ENCODE peak calls at places on chromosomes 16 and 17, in eight cellular contexts. I is neural progenitor cell, E is Peyer's patch, J is Panc1, W is heart left ventricle, V is sigmoid colon, F is MM.1S, M is left lung. P is an unnamed sample. For H3K4me1, the result is how much of the 10 kb centered on the place peaks cover.

GRCh38 chr17:81735181-81736102 is 23.4 kb downstream of the SLC25A10 start:
- DNase-seq in I (no peak), E (peak), J (no peak), W (no peak), V (peak), F (no peak), M (peak), P (peak)

GRCh38 chr16:19114359-19115147 is 789 bp downstream of the ITPRIPL2 start:
- DNase-seq in I (peak), E (peak), J (no peak), W (peak), V (peak), F (no peak), M (peak), P (peak)

GRCh38 chr17:49038544-49038943 is 41.4 kb downstream of the IGF2BP1 start:
- DNase-seq in I (no peak), E (no peak), J (no peak), W (no peak), V (no peak), F (no peak), M (no peak), P (no peak)

GRCh38 chr17:81328925-81329278 is 33.8 kb upstream of the SLC38A10 start:
- DNase-seq in I (no peak), E (no peak), J (no peak), W (no peak), V (peak), F (no peak), M (no peak), P (no peak)

GRCh38 chr16:80197790-80198201 is 343.0 kb upstream of the DYNLRB2 start:
- DNase-seq in I (no peak), E (no peak), J (no peak), W (no peak), V (no peak), F (no peak), M (no peak), P (peak)

GRCh38 chr17:78924481-78925151 is 571 bp downstream of the TIMP2 start:
- DNase-seq in I (peak), E (peak), J (no peak), W (peak), V (no peak), F (peak), M (peak), P (no peak)

GRCh38 chr16:50335198-50335958 is 33.4 kb downstream of the BRD7 start:
- DNase-seq in I (no peak), E (no peak), J (no peak), W (no peak), V (no peak), F (peak), M (no peak), P (peak)

GRCh38 chr17:74427048-74427762 is 4.7 kb upstream of the GPRC5C start:
- DNase-seq in I (peak), E (peak), J (no peak), W (no peak), V (no peak), F (no peak), M (no peak), P (no peak)

GRCh38 chr16:79599837-79600635 is 501 bp downstream of the MAF start:
- DNase-seq in I (peak), E (peak), J (no peak), W (peak), V (peak), F (peak), M (peak), P (no peak)

GRCh38 chr17:54861469-54861983 is 39.1 kb upstream of the TOM1L1 start:
- DNase-seq in I (no peak), E (no peak), J (no peak), W (no peak), V (no peak), F (no peak), M (no peak), P (no peak)

GRCh38 chr16:24929409-24929808 is 83.6 kb downstream of the SLC5A11 start:
- DNase-seq in I (no peak), E (no peak), J (no peak), W (no peak), V (no peak), F (no peak), M (no peak), P (no peak)

GRCh38 chr16:78444-79145 is 570 bp downstream of the MPG start:
- DNase-seq in I (no peak), E (no peak), J (no peak), W (no peak), V (peak), F (peak), M (no peak), P (peak)

GRCh38 chr17:50151937-50152547 is 1.6 kb upstream of the PPP1R9B start:
- DNase-seq in I (peak), E (peak), J (peak), W (peak), V (peak), F (peak), M (peak), P (peak)

GRCh38 chr17:79981090-79981489 is 54.6 kb downstream of the TBC1D16 start:
- DNase-seq in I (peak), E (peak), J (no peak), W (no peak), V (peak), F (no peak), M (peak), P (no peak)

DNA sequence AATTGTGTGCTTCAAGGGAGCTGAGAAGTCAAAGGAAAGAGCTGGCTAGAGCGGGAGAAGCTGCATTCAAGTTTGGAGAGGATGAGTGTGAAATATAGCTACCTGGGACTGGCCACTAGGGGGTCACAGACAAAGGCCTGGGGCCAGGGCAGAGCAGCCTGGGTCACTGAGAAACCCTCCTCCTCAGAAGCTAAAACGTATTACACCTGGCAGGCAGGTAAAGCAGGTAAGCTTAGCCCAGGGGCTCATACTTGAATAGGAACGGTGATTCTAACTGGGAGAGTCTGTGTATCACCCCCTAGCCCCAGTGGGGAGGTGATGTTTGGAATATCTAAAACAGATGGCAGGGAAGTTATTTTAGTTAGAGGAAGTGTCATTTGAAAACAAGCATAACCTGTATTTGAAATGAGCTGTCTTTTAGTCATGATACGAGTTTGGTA is 6.8 kb downstream of the KRT37 start:
- DNase-seq in I (peak), E (no peak), J (no peak), W (no peak), V (no peak), F (peak), M (no peak), P (peak)
- TF ChIP-seq CTCF in I (peak), E (no peak), J (peak), W (no peak), V (no peak), F (peak), M (peak), P (peak)

GRCh38 chr16:69435977-69436729 is 11.7 kb downstream of the CYB5B start:
- DNase-seq in I (no peak), E (no peak), J (no peak), W (no peak), V (no peak), F (no peak), M (no peak), P (no peak)

GRCh38 chr16:69443809-69444611 is 19.6 kb downstream of the CYB5B start:
- DNase-seq in I (no peak), E (no peak), J (peak), W (no peak), V (peak), F (no peak), M (peak), P (peak)

GRCh38 chr16:69434066-69434465 is 9.6 kb downstream of the CYB5B start:
- DNase-seq in I (no peak), E (no peak), J (no peak), W (no peak), V (no peak), F (no peak), M (no peak), P (no peak)

GRCh38 chr16:69440236-69440635 is 15.8 kb downstream of the CYB5B start:
- DNase-seq in I (no peak), E (no peak), J (no peak), W (no peak), V (no peak), F (no peak), M (no peak), P (no peak)

DNA sequence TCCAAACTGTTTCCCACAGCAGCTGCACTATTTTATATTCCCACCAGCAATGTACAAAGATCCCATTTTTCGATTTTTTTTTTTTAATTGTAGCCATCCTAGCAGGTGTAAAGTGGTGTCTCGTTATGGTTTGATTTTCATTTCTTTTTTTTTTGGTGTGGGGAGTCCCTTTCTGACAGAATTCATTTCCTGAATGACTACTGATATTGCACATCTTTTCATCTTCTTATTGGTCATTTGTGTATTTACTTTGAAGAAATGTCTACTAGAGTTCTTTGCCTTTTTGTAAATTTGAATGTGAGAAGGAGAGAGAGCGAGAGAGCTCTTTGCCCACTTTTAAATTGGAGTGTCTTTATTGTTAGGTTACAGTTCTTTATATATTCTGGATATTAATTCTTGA is 14.0 kb downstream of the CYB5B start:
- DNase-seq in I (no peak), E (no peak), J (no peak), W (no peak), V (no peak), F (no peak), M (no peak), P (no peak)
- H3K4me1 ChIP-seq in I (under half), E (under half), J (under half), W (under half), V (under half), F (under half), M (under half), P (under half)

GRCh38 chr17:16448490-16448889 is 33.1 kb downstream of the TRPV2 start:
- DNase-seq in I (no peak), E (no peak), J (no peak), W (no peak), V (no peak), F (no peak), M (no peak), P (no peak)

GRCh38 chr17:16449121-16449570 is 33.8 kb downstream of the TRPV2 start:
- DNase-seq in I (no peak), E (no peak), J (no peak), W (no peak), V (no peak), F (no peak), M (no peak), P (peak)

GRCh38 chr17:16446338-16446983 is 31.1 kb downstream of the TRPV2 start:
- DNase-seq in I (no peak), E (no peak), J (no peak), W (no peak), V (no peak), F (no peak), M (no peak), P (no peak)

GRCh38 chr17:16450028-16450427 is 34.7 kb downstream of the TRPV2 start:
- DNase-seq in I (no peak), E (no peak), J (no peak), W (no peak), V (no peak), F (no peak), M (no peak), P (no peak)

GRCh38 chr17:16447676-16448075 is 32.3 kb downstream of the TRPV2 start:
- DNase-seq in I (no peak), E (no peak), J (no peak), W (no peak), V (no peak), F (no peak), M (no peak), P (no peak)
- H3K27ac ChIP-seq in I (no peak), E (no peak), J (no peak), W (no peak), V (no peak), F (no peak), M (no peak), P (no peak)

DNA sequence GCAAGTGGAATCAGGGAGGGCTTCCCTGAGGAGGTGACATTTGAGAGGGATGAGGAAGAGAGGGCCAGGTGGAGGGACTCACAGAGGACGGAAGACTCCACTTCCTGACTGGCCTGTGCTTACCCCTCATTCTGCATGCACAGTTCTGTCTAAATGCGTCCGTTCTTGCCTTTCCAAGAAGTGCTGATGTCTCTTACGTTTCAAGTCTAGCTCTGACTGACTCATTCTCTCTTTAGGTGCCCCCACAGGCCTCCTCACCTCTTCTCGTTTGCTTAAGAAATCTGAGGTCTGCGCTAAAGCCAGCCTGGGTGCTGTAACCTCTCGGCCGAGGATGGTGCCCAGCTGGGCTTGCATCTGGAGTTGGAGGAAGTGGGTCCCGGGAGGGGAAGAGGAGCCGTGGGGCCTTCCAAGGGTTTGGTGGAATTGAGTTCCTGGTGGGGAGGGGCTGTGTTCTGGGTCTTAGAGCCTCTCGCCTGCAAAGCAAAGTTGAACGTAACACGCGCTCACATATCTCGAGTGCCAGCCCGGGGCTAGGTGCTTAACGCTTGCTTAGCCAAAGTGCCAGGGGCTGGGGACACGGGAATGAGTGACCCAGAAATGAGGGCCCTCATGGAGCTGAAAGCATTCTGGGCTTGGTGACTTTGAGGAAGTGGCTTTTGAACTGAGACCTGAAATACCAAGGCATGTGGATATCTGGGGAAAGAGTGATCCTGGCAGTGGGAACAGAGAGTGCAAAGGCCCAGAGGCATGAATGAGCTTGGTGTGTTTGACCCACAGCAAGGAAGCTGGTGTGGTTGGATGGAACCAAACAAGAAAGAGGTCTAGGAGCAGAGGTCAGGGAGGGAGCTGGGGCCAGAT is 4.9 kb downstream of the IL4R start:
- DNase-seq in I (no peak), E (no peak), J (no peak), W (peak), V (peak), F (no peak), M (peak), P (peak)
- TF ChIP-seq CTCF in I (no peak), E (no peak), J (no peak), W (no peak), V (no peak), F (no peak), M (no peak), P (no peak)

GRCh38 chr16:87791295-87792204 is 25.8 kb upstream of the KLHDC4 start:
- DNase-seq in I (peak), E (no peak), J (no peak), W (no peak), V (no peak), F (no peak), M (no peak), P (no peak)
- H3K4me1 ChIP-seq in I (under half), E (under half), J (under half), W (under half), V (under half), F (under half), M (under half), P (under half)

GRCh38 chr16:75225092-75225491 is 6.3 kb downstream of the CTRB1 start:
- DNase-seq in I (no peak), E (no peak), J (no peak), W (no peak), V (no peak), F (no peak), M (peak), P (peak)

GRCh38 chr16:75227361-75228142 is 8.8 kb downstream of the CTRB1 start:
- DNase-seq in I (no peak), E (no peak), J (no peak), W (no peak), V (no peak), F (no peak), M (peak), P (no peak)

GRCh38 chr16:75228143-75228976 is 9.6 kb downstream of the CTRB1 start:
- DNase-seq in I (no peak), E (no peak), J (no peak), W (no peak), V (no peak), F (no peak), M (peak), P (no peak)

GRCh38 chr16:75225678-75226515 is 7.1 kb downstream of the CTRB1 start:
- DNase-seq in I (no peak), E (no peak), J (no peak), W (no peak), V (no peak), F (no peak), M (peak), P (no peak)

GRCh38 chr16:75226550-75227360 is 8.0 kb downstream of the CTRB1 start:
- DNase-seq in I (no peak), E (no peak), J (no peak), W (no peak), V (no peak), F (no peak), M (peak), P (no peak)
- H3K27ac ChIP-seq in I (no peak), E (no peak), J (no peak), W (no peak), V (no peak), F (no peak), M (no peak), P (no peak)

GRCh38 chr17:77802811-77803220 is 155.7 kb upstream of the TNRC6C start:
- DNase-seq in I (peak), E (peak), J (no peak), W (no peak), V (peak), F (no peak), M (no peak), P (peak)
- TF ChIP-seq CTCF in I (no peak), E (no peak), J (no peak), W (no peak), V (no peak), F (no peak), M (no peak), P (no peak)

DNA sequence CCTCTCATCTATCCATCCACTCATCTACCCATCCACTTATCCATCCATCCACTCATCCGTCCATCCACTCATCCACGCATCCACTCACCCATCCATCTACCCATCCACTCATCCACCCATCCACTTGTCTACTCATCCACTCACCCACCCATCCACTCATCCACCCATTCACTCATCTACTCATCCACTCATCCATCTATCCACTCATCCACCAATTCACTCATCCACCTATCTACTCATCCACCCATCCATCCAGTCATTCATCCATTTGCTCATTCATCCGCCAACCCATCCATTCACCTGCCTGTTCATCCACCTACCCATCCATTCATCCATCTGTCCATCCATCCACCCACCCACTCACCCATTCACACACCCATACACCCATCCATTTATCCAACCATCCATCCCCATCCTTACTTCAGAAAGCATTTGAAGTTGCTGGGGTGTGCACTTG is 329.6 kb downstream of the SEC14L1 start:
- DNase-seq in I (no peak), E (no peak), J (no peak), W (no peak), V (no peak), F (peak), M (no peak), P (no peak)
- H3K4me1 ChIP-seq in I (half or more), E (under half), J (half or more), W (half or more), V (half or more), F (under half), M (half or more), P (half or more)